ENCODE peak calls at places on chromosome 20, in four cellular contexts. L is effector memory CD4-positive, alpha-beta T cell; Q is suprapubic skin; U is CD8-positive, alpha-beta memory T cell. R is an unnamed sample.

GRCh38 chr20:57091748-57092111 is 174.7 kb downstream of the BMP7 start:
- DNase-seq in L (no peak), Q (no peak), U (no peak), R (no peak)

GRCh38 chr20:22402550-22402949 is 181.8 kb downstream of the FOXA2 start:
- DNase-seq in L (no peak), Q (no peak), U (no peak), R (no peak)

GRCh38 chr20:23415958-23416583 is 5.2 kb downstream of the NAPB start:
- DNase-seq in L (no peak), Q (no peak), U (no peak), R (no peak)

GRCh38 chr20:17680836-17681740 is 954 bp downstream of the RRBP1 start:
- DNase-seq in L (peak; percentile 70), Q (peak; percentile 91), U (peak; percentile 76), R (peak; percentile 83)

GRCh38 chr20:47453167-47453782 is 48.4 kb upstream of the NCOA3 start:
- DNase-seq in L (no peak), Q (no peak), U (no peak), R (no peak)

GRCh38 chr20:9241232-9241692 is 172.4 kb downstream of the PLCB4 start:
- DNase-seq in L (no peak), Q (no peak), U (no peak), R (no peak)

GRCh38 chr20:47262008-47262364 is 94.5 kb downstream of the ZMYND8 start:
- DNase-seq in L (no peak), Q (no peak), U (no peak), R (no peak)

GRCh38 chr20:11807070-11807741 is 110.5 kb upstream of the BTBD3 start:
- DNase-seq in L (no peak), Q (no peak), U (no peak), R (no peak)

GRCh38 chr20:60055740-60056139 is 97.5 kb downstream of the CDH26 start:
- DNase-seq in L (peak; percentile 41), Q (peak; percentile 70), U (peak; percentile 19), R (no peak)

GRCh38 chr20:44651507-44652373 is at the start of gene ADA:
- DNase-seq in L (peak; percentile 37), Q (peak; percentile 74), U (peak; percentile 62), R (no peak)

GRCh38 chr20:8330785-8331699 is 199.0 kb downstream of the PLCB1 start:
- DNase-seq in L (no peak), Q (no peak), U (no peak), R (no peak)

GRCh38 chr20:5900908-5901307 is 49.4 kb downstream of the TRMT6 start:
- DNase-seq in L (no peak), Q (no peak), U (no peak), R (no peak)

DNA sequence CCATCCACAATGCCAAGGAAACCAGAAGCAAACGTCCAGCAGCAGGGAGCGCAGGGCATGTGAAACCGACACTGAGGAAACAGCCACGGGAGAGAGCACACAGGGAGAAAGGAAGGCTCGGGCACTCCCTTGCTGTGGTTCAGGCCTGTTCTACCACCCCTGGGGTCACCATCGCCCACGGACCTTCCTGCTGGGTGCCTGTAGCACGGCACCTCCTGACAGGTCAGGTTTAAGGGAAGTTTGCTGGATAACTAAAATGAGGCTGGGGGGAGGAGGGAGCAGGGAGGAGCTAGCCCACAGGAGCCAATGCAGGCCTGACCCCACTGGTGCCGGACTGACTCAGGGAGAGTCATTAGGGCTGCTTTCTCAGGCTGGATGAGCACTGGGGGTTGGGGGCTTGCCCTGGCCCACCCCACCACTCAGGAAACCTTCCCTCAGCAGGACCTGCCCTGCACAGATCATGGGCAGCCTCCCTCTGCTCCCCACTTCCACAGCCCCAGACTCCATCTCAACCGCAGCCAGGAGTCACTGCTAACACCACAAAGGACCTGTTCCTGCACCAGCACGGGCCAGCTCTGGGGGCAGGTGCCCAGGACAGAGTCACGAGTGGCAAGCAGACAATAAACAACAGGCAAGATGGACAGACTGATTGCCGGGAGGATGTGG is 2.3 kb downstream of the UCKL1 start:
- DNase-seq in L (no peak), Q (no peak), U (no peak), R (no peak)
- H3K4me3 ChIP-seq in L (no peak overlapping the region), Q (no peak overlapping the region), U (no peak overlapping the region), R (no peak overlapping the region)

GRCh38 chr20:32526561-32526960 is 58.6 kb downstream of the NOL4L start:
- DNase-seq in L (no peak), Q (no peak), U (no peak), R (no peak)

GRCh38 chr20:32527447-32528055 is 57.6 kb downstream of the NOL4L start:
- DNase-seq in L (no peak), Q (peak; percentile 57), U (peak; percentile 43), R (no peak)

GRCh38 chr20:32528291-32528891 is 56.7 kb downstream of the NOL4L start:
- DNase-seq in L (no peak), Q (no peak), U (peak; percentile 43), R (no peak)

GRCh38 chr20:32527052-32527446 is 58.1 kb downstream of the NOL4L start:
- DNase-seq in L (no peak), Q (no peak), U (no peak), R (no peak)

DNA sequence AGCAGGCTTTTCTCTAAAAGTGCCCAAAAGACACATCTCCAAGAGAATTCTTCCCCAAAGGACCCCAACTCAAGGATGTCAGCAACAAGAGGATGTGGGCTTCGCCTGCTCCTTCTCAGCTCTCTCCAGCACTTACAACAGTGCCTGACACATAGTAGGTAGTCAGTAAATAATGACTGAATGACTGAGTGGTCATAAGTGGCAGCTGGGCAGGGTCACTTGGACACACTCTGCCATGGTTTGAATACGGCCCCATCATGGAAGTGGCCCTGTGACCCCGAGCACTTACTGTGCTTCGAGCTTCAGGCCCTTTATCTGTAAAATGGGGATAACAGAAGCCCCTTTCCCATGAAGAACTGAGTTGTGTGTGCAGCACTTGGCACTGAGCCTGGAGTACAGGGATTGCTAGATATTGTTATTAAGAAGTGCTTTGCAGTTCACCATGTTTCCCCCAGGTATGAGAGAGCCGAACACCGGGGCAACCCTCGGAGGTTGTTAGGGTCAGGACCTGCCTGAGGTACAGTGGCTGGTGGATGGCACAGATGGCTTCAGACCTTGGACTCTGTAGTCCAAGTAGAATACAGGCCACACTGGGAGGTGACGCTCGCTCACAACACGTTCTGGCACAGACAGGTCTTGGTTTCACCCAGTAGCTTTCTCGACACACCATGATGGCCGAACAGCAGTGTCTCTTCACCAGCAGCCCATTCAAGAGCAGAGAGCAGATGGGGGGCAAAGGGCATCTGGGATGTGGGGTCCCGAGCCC is 56.0 kb downstream of the NOL4L start:
- DNase-seq in L (no peak), Q (no peak), U (no peak), R (no peak)
- H3K27ac ChIP-seq in L (peak overlapping the region; percentile 53), Q (no peak overlapping the region), U (no peak overlapping the region), R (no peak overlapping the region)

GRCh38 chr20:59005523-59006166 is 1.4 kb downstream of the CTSZ start:
- DNase-seq in L (no peak), Q (no peak), U (no peak), R (no peak)
- H3K4me3 ChIP-seq in L (peak overlapping the region; percentile 65), Q (peak overlapping the region; percentile 84), U (peak overlapping the region; percentile 54), R (peak overlapping the region; percentile 81)

GRCh38 chr20:51565741-51566140 is 23.2 kb upstream of the NFATC2 start:
- DNase-seq in L (no peak), Q (no peak), U (no peak), R (no peak)

GRCh38 chr20:51563597-51564332 is 21.2 kb upstream of the NFATC2 start:
- DNase-seq in L (no peak), Q (peak; percentile 82), U (no peak), R (no peak)

GRCh38 chr20:51563141-51563596 is 20.6 kb upstream of the NFATC2 start:
- DNase-seq in L (no peak), Q (no peak), U (no peak), R (no peak)

GRCh38 chr20:51566594-51566993 is 24.1 kb upstream of the NFATC2 start:
- DNase-seq in L (no peak), Q (no peak), U (no peak), R (no peak)

GRCh38 chr20:51565298-51565697 is 22.8 kb upstream of the NFATC2 start:
- DNase-seq in L (no peak), Q (no peak), U (no peak), R (no peak)
- H3K27ac ChIP-seq in L (no peak overlapping the region), Q (peak overlapping the region; percentile 47), U (no peak overlapping the region), R (peak overlapping the region; percentile 29)

DNA sequence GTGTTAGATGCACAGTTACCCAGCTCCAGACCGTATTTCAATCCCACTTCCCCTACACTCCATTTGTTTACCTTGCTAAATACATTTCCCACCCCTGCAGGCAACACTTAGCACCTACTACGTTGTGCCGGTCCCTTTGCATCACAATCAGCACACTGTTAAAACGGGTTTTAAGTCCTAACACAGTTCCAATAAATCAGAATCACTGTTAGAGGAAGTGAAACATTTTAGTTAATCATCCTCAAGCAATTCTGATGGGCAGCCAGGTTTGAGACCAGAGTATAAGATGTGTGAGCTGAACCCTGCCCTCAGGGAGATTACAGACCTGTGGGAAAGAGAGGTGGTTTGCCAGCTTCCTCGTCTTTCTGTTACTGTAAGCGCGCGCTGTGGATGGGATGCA is 3.0 kb downstream of the ZCCHC3 start:
- DNase-seq in L (no peak), Q (no peak), U (no peak), R (no peak)
- H3K4me3 ChIP-seq in L (no peak overlapping the region), Q (no peak overlapping the region), U (no peak overlapping the region), R (no peak overlapping the region)

DNA sequence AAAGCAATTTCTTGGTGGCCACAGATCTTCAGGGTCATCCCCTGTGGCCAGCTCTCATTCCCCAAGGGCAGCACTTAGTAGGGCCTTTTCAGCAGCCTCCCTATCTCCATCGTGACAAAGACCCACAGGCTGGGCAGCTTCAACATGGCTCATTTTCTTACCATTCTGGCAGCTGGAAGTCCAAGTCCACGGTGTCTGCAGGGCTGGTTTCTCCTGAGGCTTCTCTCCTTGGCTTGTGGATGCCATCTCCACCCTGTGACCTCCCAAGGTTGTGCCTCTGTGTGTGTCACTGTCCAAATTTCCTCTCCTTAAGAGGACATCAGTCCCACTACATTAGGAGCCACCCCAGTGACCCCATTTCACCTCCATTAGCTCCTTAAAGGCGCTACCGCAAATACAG is 161.7 kb downstream of the CDH4 start:
- DNase-seq in L (no peak), Q (no peak), U (no peak), R (no peak)
- H3K27ac ChIP-seq in L (no peak overlapping the region), Q (no peak overlapping the region), U (no peak overlapping the region), R (no peak overlapping the region)

GRCh38 chr20:62879275-62880146 is 17.9 kb upstream of the TCFL5 start:
- DNase-seq in L (no peak), Q (no peak), U (no peak), R (no peak)
- H3K4me3 ChIP-seq in L (no peak overlapping the region), Q (no peak overlapping the region), U (no peak overlapping the region), R (no peak overlapping the region)

DNA sequence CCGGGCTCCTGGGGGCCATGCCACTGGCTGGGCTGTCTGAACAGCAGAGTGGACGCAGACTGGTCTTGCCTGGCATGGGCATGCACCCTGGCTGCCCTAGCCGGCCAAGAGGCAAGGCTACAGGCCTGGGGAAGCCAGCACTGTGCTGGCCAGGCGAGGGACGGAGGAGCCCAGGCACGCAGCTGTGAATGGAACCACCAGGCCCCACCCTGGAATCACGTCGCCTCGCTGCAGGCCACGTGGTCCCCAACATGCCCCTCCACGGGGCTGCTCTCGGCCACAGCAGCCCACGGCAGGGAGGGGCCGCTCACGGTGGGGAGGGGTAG is 4.0 kb downstream of the UCKL1 start:
- DNase-seq in L (no peak), Q (no peak), U (no peak), R (no peak)
- H3K27ac ChIP-seq in L (no peak overlapping the region), Q (peak overlapping the region; percentile 42), U (no peak overlapping the region), R (peak overlapping the region; percentile 89)

R was measured in breast epithelium.